ENCODE peak calls at places on chromosomes 4 and X, in four cellular contexts. H, G, F and U are unnamed samples.

GRCh38 chr4:98659741-98660507 is 1.5 kb upstream of the TSPAN5 start:
- DNase-seq in H (no peak), G (no peak), F (no peak), U (no peak)

GRCh38 chrX:17692709-17693346 is 44.5 kb upstream of the SCML1 start:
- DNase-seq in H (no peak), G (peak; percentile 8), F (no peak), U (peak; percentile 60)

GRCh38 chr4:103994059-103994458 is 274.3 kb upstream of the TACR3 start:
- DNase-seq in H (no peak), G (peak; percentile 18), F (no peak), U (no peak)

GRCh38 chr4:60611762-60612496 is 588.2 kb upstream of the ADGRL3 start:
- DNase-seq in H (no peak), G (no peak), F (no peak), U (no peak)

GRCh38 chr4:95238554-95238953 is 310.2 kb downstream of the UNC5C start:
- DNase-seq in H (no peak), G (no peak), F (no peak), U (no peak)

GRCh38 chr4:12122316-12122715 is 693.6 kb upstream of the HS3ST1 start:
- DNase-seq in H (no peak), G (no peak), F (no peak), U (no peak)

GRCh38 chr4:740011-740410 is 34.4 kb downstream of the PCGF3 start:
- DNase-seq in H (no peak), G (no peak), F (no peak), U (no peak)

GRCh38 chrX:153375571-153375970 is 25.6 kb downstream of the PNMA6E start:
- DNase-seq in H (no peak), G (no peak), F (no peak), U (no peak)

GRCh38 chr4:140937866-140938265 is 181.7 kb upstream of the TBC1D9 start:
- DNase-seq in H (no peak), G (no peak), F (no peak), U (no peak)

GRCh38 chr4:89800012-89800516 is 36.9 kb downstream of the SNCA start:
- DNase-seq in H (no peak), G (no peak), F (no peak), U (no peak)

GRCh38 chr4:178356725-178357124 is 914.5 kb upstream of the AGA start:
- DNase-seq in H (no peak), G (no peak), F (no peak), U (no peak)

GRCh38 chrX:68121371-68121770 is 311.9 kb downstream of the OPHN1 start:
- DNase-seq in H (no peak), G (no peak), F (no peak), U (no peak)

GRCh38 chrX:68121835-68122234 is 311.5 kb downstream of the OPHN1 start:
- DNase-seq in H (no peak), G (no peak), F (no peak), U (no peak)
- TF ChIP-seq SUZ12 in H (no peak), G (no peak), F (no peak), U (no peak)

DNA sequence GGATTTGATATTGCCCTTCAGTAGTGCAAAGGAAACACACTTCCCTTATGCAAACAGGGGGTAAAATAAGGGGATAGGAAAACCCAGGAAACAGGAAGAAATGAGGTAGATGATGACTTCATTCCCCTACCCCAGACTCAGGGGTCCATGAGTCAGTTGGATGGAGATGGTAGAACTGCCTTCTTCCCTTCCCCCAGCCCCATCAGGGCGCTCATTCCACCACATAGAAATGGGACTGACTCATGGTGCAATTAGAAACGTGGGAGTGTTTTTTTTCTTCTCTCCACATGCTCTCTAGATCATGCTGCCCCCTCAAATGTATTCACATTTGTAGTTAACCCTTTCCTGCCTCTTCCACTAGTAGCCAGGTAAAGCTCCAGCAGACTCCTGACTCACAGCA is 23.1 kb upstream of the ARMCX2 start:
- DNase-seq in H (no peak), G (no peak), F (no peak), U (no peak)
- TF ChIP-seq SUZ12 in H (no peak), G (no peak), F (no peak), U (no peak)

GRCh38 chr4:8308144-8308543 is 38.6 kb downstream of the HTRA3 start:
- DNase-seq in H (no peak), G (no peak), F (no peak), U (no peak)
- TF ChIP-seq SUZ12 in H (no peak), G (no peak), F (no peak), U (no peak)

DNA sequence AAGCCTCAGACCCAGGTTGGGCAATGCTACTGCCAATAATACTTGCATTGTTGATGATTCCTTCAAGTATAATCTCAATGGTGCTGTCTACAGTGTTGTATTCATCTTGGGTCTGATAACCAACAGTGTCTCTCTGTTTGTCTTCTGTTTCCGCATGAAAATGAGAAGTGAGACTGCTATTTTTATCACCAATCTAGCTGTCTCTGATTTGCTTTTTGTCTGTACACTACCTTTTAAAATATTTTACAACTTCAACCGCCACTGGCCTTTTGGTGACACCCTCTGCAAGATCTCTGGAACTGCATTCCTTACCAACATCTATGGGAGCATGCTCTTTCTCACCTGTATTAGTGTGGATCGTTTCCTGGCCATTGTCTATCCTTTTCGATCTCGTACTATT is 7.4 kb downstream of the LPAR4 start:
- DNase-seq in H (no peak), G (no peak), F (peak; percentile 49), U (no peak)
- TF ChIP-seq SUZ12 in H (no peak), G (no peak), F (no peak), U (no peak)

GRCh38 chr4:41644288-41644914 is 104.1 kb downstream of the PHOX2B start:
- DNase-seq in H (peak; percentile 99), G (peak; percentile 55), F (no peak), U (no peak)
- TF ChIP-seq SUZ12 in H (peak; percentile 35), G (no peak), F (no peak), U (no peak)

DNA sequence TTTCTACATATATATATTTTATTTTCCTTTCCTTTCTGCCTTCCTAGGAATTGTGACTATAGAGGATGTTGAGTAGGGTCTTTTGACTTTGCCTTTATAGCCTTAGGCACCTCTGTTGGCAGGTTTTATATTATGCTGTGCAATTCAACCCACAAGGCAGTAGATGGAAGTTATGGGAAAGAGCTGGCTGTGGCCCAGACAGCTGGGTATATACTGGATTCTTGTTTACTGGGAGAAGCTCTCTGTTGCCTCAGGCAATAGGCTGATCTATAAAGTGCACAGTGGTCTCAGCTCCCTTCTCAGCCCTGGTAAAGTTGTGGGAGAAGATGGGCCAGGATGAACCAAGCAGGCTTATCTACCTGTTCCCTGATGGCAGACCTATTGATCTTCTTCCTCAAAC is 342.0 kb downstream of the GBA3 start:
- DNase-seq in H (no peak), G (no peak), F (no peak), U (no peak)
- TF ChIP-seq SUZ12 in H (no peak), G (no peak), F (no peak), U (no peak)